ENCODE peak calls at places on chromosomes 13 and 19, in four cellular contexts. One of them, this sample, is unnamed.
A peak's percentile ranks its signal among the peaks of the same experiment; 100 is the strongest.

GRCh38 chr13:45295536-45295935 is 45.4 kb downstream of the TPT1 start:
- DNase-seq in aorta: no peak
- DNase-seq in effector memory CD4-positive, alpha-beta T cell: no peak
- DNase-seq in AG04450: no peak
- DNase-seq in this sample: no peak

GRCh38 chr13:99911965-99912566 is 59.5 kb downstream of the ZIC5 start:
- DNase-seq in aorta: no peak
- DNase-seq in effector memory CD4-positive, alpha-beta T cell: no peak
- DNase-seq in AG04450: no peak
- DNase-seq in this sample: no peak

GRCh38 chr13:80059789-80060188 is 281.1 kb downstream of the SPRY2 start:
- DNase-seq in aorta: no peak
- DNase-seq in effector memory CD4-positive, alpha-beta T cell: no peak
- DNase-seq in AG04450: no peak
- DNase-seq in this sample: no peak

GRCh38 chr19:18219911-18220631 is 6.2 kb downstream of the PDE4C start:
- DNase-seq in aorta: no peak
- DNase-seq in effector memory CD4-positive, alpha-beta T cell: no peak
- DNase-seq in AG04450: no peak
- DNase-seq in this sample: no peak

GRCh38 chr19:7679017-7679720 is 1.5 kb upstream of the TRAPPC5 start:
- DNase-seq in aorta: no peak
- DNase-seq in effector memory CD4-positive, alpha-beta T cell: peak; percentile 51
- DNase-seq in AG04450: no peak
- DNase-seq in this sample: no peak

GRCh38 chr19:2233601-2234280 is 2.4 kb downstream of the PLEKHJ1 start:
- DNase-seq in aorta: no peak
- DNase-seq in effector memory CD4-positive, alpha-beta T cell: no peak
- DNase-seq in AG04450: no peak
- DNase-seq in this sample: no peak

GRCh38 chr13:39527961-39528720 is 74.9 kb downstream of the LHFPL6 start:
- DNase-seq in aorta: peak; percentile 74
- DNase-seq in effector memory CD4-positive, alpha-beta T cell: no peak
- DNase-seq in AG04450: peak; percentile 85
- DNase-seq in this sample: no peak

GRCh38 chr13:59823495-59823894 is 340.2 kb downstream of the DIAPH3 start:
- DNase-seq in aorta: no peak
- DNase-seq in effector memory CD4-positive, alpha-beta T cell: no peak
- DNase-seq in AG04450: no peak
- DNase-seq in this sample: peak; percentile 16

GRCh38 chr19:55913643-55914268 is 18.4 kb downstream of the NLRP13 start:
- DNase-seq in aorta: no peak
- DNase-seq in effector memory CD4-positive, alpha-beta T cell: no peak
- DNase-seq in AG04450: no peak
- DNase-seq in this sample: no peak

GRCh38 chr13:74751739-74752138 is 617.5 kb upstream of the KLF12 start:
- DNase-seq in aorta: no peak
- DNase-seq in effector memory CD4-positive, alpha-beta T cell: no peak
- DNase-seq in AG04450: no peak
- DNase-seq in this sample: no peak

GRCh38 chr19:5967571-5967970 is 10.4 kb downstream of the RANBP3 start:
- DNase-seq in aorta: no peak
- DNase-seq in effector memory CD4-positive, alpha-beta T cell: no peak
- DNase-seq in AG04450: no peak
- DNase-seq in this sample: no peak

GRCh38 chr13:33891196-33891742 is 73.3 kb downstream of the RFC3 start:
- DNase-seq in aorta: no peak
- DNase-seq in effector memory CD4-positive, alpha-beta T cell: no peak
- DNase-seq in AG04450: no peak
- DNase-seq in this sample: no peak

GRCh38 chr19:19778666-19779065 is 42.9 kb downstream of the ZNF506 start:
- DNase-seq in aorta: no peak
- DNase-seq in effector memory CD4-positive, alpha-beta T cell: no peak
- DNase-seq in AG04450: no peak
- DNase-seq in this sample: no peak

GRCh38 chr19:15421726-15422260 is 3.0 kb upstream of the AKAP8L start:
- DNase-seq in aorta: no peak
- DNase-seq in effector memory CD4-positive, alpha-beta T cell: no peak
- DNase-seq in AG04450: no peak
- DNase-seq in this sample: no peak

GRCh38 chr13:24923305-24923640 is 159.3 kb downstream of the RNF17 start:
- DNase-seq in aorta: no peak
- DNase-seq in effector memory CD4-positive, alpha-beta T cell: no peak
- DNase-seq in AG04450: peak; percentile 47
- DNase-seq in this sample: no peak

GRCh38 chr13:25345555-25345954 is 26.2 kb upstream of the ATP8A2 start:
- DNase-seq in aorta: no peak
- DNase-seq in effector memory CD4-positive, alpha-beta T cell: no peak
- DNase-seq in AG04450: no peak
- DNase-seq in this sample: no peak

GRCh38 chr13:51330741-51331140 is 8.8 kb upstream of the SERPINE3 start:
- DNase-seq in aorta: no peak
- DNase-seq in effector memory CD4-positive, alpha-beta T cell: no peak
- DNase-seq in AG04450: no peak
- DNase-seq in this sample: no peak

GRCh38 chr19:50695251-50696064 is 24.1 kb downstream of the SHANK1 start:
- DNase-seq in aorta: no peak
- DNase-seq in effector memory CD4-positive, alpha-beta T cell: no peak
- DNase-seq in AG04450: no peak
- DNase-seq in this sample: no peak

GRCh38 chr13:75161804-75162203 is 320.2 kb downstream of the TBC1D4 start:
- DNase-seq in aorta: no peak
- DNase-seq in effector memory CD4-positive, alpha-beta T cell: no peak
- DNase-seq in AG04450: no peak
- DNase-seq in this sample: no peak

GRCh38 chr13:66996503-66996902 is 233.6 kb downstream of the PCDH9 start:
- DNase-seq in aorta: no peak
- DNase-seq in effector memory CD4-positive, alpha-beta T cell: no peak
- DNase-seq in AG04450: no peak
- DNase-seq in this sample: no peak

GRCh38 chr19:39327990-39328705 is 7.5 kb upstream of the LRFN1 start:
- DNase-seq in aorta: peak; percentile 95
- DNase-seq in effector memory CD4-positive, alpha-beta T cell: peak; percentile 76
- DNase-seq in AG04450: peak; percentile 30
- DNase-seq in this sample: no peak

GRCh38 chr19:3096267-3096901 is 2.2 kb downstream of the GNA11 start:
- DNase-seq in aorta: peak; percentile 68
- DNase-seq in effector memory CD4-positive, alpha-beta T cell: no peak
- DNase-seq in AG04450: no peak
- DNase-seq in this sample: no peak

GRCh38 chr19:49574206-49574755 is 6.1 kb downstream of the NOSIP start:
- DNase-seq in aorta: no peak
- DNase-seq in effector memory CD4-positive, alpha-beta T cell: no peak
- DNase-seq in AG04450: no peak
- DNase-seq in this sample: no peak

GRCh38 chr19:16794456-16794855 is 34.7 kb upstream of the SIN3B start:
- DNase-seq in aorta: no peak
- DNase-seq in effector memory CD4-positive, alpha-beta T cell: no peak
- DNase-seq in AG04450: no peak
- DNase-seq in this sample: no peak

GRCh38 chr19:28823338-28823961 is 389.5 kb downstream of the UQCRFS1 start:
- DNase-seq in aorta: no peak
- DNase-seq in effector memory CD4-positive, alpha-beta T cell: no peak
- DNase-seq in AG04450: no peak
- DNase-seq in this sample: no peak

GRCh38 chr13:27830010-27830409 is 37.7 kb downstream of the GSX1 start:
- DNase-seq in aorta: peak; percentile 81
- DNase-seq in effector memory CD4-positive, alpha-beta T cell: peak; percentile 31
- DNase-seq in AG04450: no peak
- DNase-seq in this sample: no peak

GRCh38 chr19:8074501-8074900 is 21.9 kb downstream of the CCL25 start:
- DNase-seq in aorta: no peak
- DNase-seq in effector memory CD4-positive, alpha-beta T cell: no peak
- DNase-seq in AG04450: no peak
- DNase-seq in this sample: no peak

GRCh38 chr13:46170268-46170667 is 11.7 kb downstream of the LCP1 start:
- DNase-seq in aorta: no peak
- DNase-seq in effector memory CD4-positive, alpha-beta T cell: no peak
- DNase-seq in AG04450: no peak
- DNase-seq in this sample: no peak

DNA sequence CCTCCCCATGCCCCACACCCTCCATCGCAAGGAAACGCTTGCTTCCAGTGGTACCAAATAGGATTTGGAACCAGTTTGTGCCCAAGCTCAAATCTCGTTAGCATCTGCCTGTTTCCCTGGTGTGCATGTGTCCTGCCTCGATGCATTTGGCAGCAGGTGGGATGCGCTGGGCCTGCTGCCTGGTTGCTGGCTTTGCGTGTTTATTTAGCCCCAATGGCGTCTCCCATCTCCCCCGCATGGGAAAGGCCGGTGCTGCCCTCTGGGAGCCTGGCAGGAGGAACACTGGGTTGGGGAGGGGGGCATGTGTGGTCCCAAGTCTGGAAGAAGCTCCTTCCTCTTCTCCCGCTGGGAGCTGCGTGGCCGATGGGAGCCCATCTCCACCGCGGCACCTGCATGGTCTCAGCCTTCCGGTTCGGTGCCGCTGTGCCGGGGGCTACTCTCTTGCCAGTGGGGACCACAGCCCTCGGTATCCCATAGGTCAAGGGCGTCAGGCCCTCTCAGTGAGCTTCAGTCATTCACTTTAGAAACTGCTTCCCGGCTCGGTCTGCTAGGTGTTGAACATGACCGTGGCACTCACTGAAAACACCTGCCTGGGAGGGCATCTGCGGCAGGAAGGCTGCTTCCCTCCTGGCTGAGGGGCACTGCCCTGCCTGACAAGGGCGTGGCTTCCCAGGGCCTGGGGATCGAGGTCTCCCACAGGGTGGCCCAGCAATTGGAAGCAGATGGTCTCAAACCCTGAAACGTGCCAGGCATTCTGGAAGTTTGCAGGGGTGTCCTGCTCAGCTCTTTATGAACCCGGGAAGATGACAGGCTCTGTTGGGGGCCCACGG is 11.8 kb upstream of the F7 start:
- DNase-seq in aorta: no peak
- DNase-seq in effector memory CD4-positive, alpha-beta T cell: no peak
- DNase-seq in AG04450: no peak
- DNase-seq in this sample: no peak
- H3K27ac ChIP-seq in aorta: no peak overlapping the region
- H3K27ac ChIP-seq in effector memory CD4-positive, alpha-beta T cell: no peak overlapping the region
- H3K27ac ChIP-seq in AG04450: no peak overlapping the region
- H3K27ac ChIP-seq in this sample: no peak overlapping the region

GRCh38 chr19:44785993-44786392 is 8.3 kb downstream of the CBLC start:
- DNase-seq in aorta: no peak
- DNase-seq in effector memory CD4-positive, alpha-beta T cell: no peak
- DNase-seq in AG04450: no peak
- DNase-seq in this sample: no peak

GRCh38 chr19:44783545-44783944 is 5.9 kb downstream of the CBLC start:
- DNase-seq in aorta: no peak
- DNase-seq in effector memory CD4-positive, alpha-beta T cell: no peak
- DNase-seq in AG04450: no peak
- DNase-seq in this sample: no peak

GRCh38 chr19:44788971-44789370 is 11.3 kb downstream of the CBLC start:
- DNase-seq in aorta: no peak
- DNase-seq in effector memory CD4-positive, alpha-beta T cell: no peak
- DNase-seq in AG04450: no peak
- DNase-seq in this sample: no peak

GRCh38 chr19:44782729-44783128 is 5.0 kb downstream of the CBLC start:
- DNase-seq in aorta: no peak
- DNase-seq in effector memory CD4-positive, alpha-beta T cell: no peak
- DNase-seq in AG04450: no peak
- DNase-seq in this sample: no peak

GRCh38 chr19:44785271-44785670 is 7.6 kb downstream of the CBLC start:
- DNase-seq in aorta: no peak
- DNase-seq in effector memory CD4-positive, alpha-beta T cell: no peak
- DNase-seq in AG04450: no peak
- DNase-seq in this sample: no peak
- H3K27ac ChIP-seq in aorta: no peak overlapping the region
- H3K27ac ChIP-seq in effector memory CD4-positive, alpha-beta T cell: no peak overlapping the region
- H3K27ac ChIP-seq in AG04450: no peak overlapping the region
- H3K27ac ChIP-seq in this sample: no peak overlapping the region

GRCh38 chr13:22454586-22454985 is 726.2 kb upstream of the SGCG start:
- DNase-seq in aorta: no peak
- DNase-seq in effector memory CD4-positive, alpha-beta T cell: no peak
- DNase-seq in AG04450: no peak
- DNase-seq in this sample: no peak

GRCh38 chr13:22449251-22449650 is 731.5 kb upstream of the SGCG start:
- DNase-seq in aorta: no peak
- DNase-seq in effector memory CD4-positive, alpha-beta T cell: no peak
- DNase-seq in AG04450: no peak
- DNase-seq in this sample: no peak

GRCh38 chr13:22451345-22451744 is 729.4 kb upstream of the SGCG start:
- DNase-seq in aorta: no peak
- DNase-seq in effector memory CD4-positive, alpha-beta T cell: no peak
- DNase-seq in AG04450: no peak
- DNase-seq in this sample: no peak

GRCh38 chr13:22455036-22455435 is 725.7 kb upstream of the SGCG start:
- DNase-seq in aorta: no peak
- DNase-seq in effector memory CD4-positive, alpha-beta T cell: no peak
- DNase-seq in AG04450: no peak
- DNase-seq in this sample: no peak
- H3K27ac ChIP-seq in aorta: no peak overlapping the region
- H3K27ac ChIP-seq in effector memory CD4-positive, alpha-beta T cell: no peak overlapping the region
- H3K27ac ChIP-seq in AG04450: no peak overlapping the region
- H3K27ac ChIP-seq in this sample: no peak overlapping the region

GRCh38 chr19:13729859-13730258 is 34.5 kb upstream of the MRI1 start:
- DNase-seq in aorta: no peak
- DNase-seq in effector memory CD4-positive, alpha-beta T cell: no peak
- DNase-seq in AG04450: no peak
- DNase-seq in this sample: no peak

GRCh38 chr19:13727798-13728197 is 36.5 kb upstream of the MRI1 start:
- DNase-seq in aorta: no peak
- DNase-seq in effector memory CD4-positive, alpha-beta T cell: no peak
- DNase-seq in AG04450: no peak
- DNase-seq in this sample: no peak

GRCh38 chr19:13731147-13731964 is 33.0 kb upstream of the MRI1 start:
- DNase-seq in aorta: peak; percentile 98
- DNase-seq in effector memory CD4-positive, alpha-beta T cell: peak; percentile 92
- DNase-seq in AG04450: peak; percentile 90
- DNase-seq in this sample: peak; percentile 83

GRCh38 chr19:13734751-13735150 is 29.6 kb upstream of the MRI1 start:
- DNase-seq in aorta: no peak
- DNase-seq in effector memory CD4-positive, alpha-beta T cell: no peak
- DNase-seq in AG04450: no peak
- DNase-seq in this sample: no peak

GRCh38 chr19:13732337-13732736 is 32.0 kb upstream of the MRI1 start:
- DNase-seq in aorta: no peak
- DNase-seq in effector memory CD4-positive, alpha-beta T cell: no peak
- DNase-seq in AG04450: no peak
- DNase-seq in this sample: no peak
- H3K27ac ChIP-seq in aorta: no peak overlapping the region
- H3K27ac ChIP-seq in effector memory CD4-positive, alpha-beta T cell: no peak overlapping the region
- H3K27ac ChIP-seq in AG04450: peak overlapping the region; percentile 99
- H3K27ac ChIP-seq in this sample: peak overlapping the region; percentile 93

GRCh38 chr13:37001921-37002250 is 1.3 kb downstream of the EXOSC8 start:
- DNase-seq in aorta: no peak
- DNase-seq in effector memory CD4-positive, alpha-beta T cell: no peak
- DNase-seq in AG04450: no peak
- DNase-seq in this sample: no peak
- H3K27ac ChIP-seq in aorta: no peak overlapping the region
- H3K27ac ChIP-seq in effector memory CD4-positive, alpha-beta T cell: no peak overlapping the region
- H3K27ac ChIP-seq in AG04450: no peak overlapping the region
- H3K27ac ChIP-seq in this sample: peak overlapping the region; percentile 97

GRCh38 chr19:4393947-4394590 is 6.3 kb downstream of the SH3GL1 start:
- DNase-seq in aorta: no peak
- DNase-seq in effector memory CD4-positive, alpha-beta T cell: no peak
- DNase-seq in AG04450: no peak
- DNase-seq in this sample: no peak
- H3K27ac ChIP-seq in aorta: no peak overlapping the region
- H3K27ac ChIP-seq in effector memory CD4-positive, alpha-beta T cell: no peak overlapping the region
- H3K27ac ChIP-seq in AG04450: peak overlapping the region; percentile 40
- H3K27ac ChIP-seq in this sample: peak overlapping the region; percentile 82